ENCODE peak calls at places on chromosomes 16 and 17, in six cellular contexts. F is GM23248; V is fibroblast of lung; N is IMR-90; M is CD8-positive, alpha-beta T cell; L is heart left ventricle. G is an unnamed sample.

GRCh38 chr17:44785921-44786320 is 27.1 kb downstream of the ADAM11 start:
- DNase-seq in M (no peak), F (no peak), V (no peak), L (no peak), N (no peak), G (no peak)

GRCh38 chr17:68101992-68102758 is 66.6 kb downstream of the KPNA2 start:
- DNase-seq in L (no peak), N (no peak), F (peak; percentile 30), V (no peak), M (peak; percentile 46), G (no peak)

GRCh38 chr16:23694707-23695373 is 16.2 kb downstream of the PLK1 start:
- DNase-seq in F (peak; percentile 44), M (no peak), N (peak; percentile 38), V (peak; percentile 68), L (no peak), G (no peak)

GRCh38 chr17:45046536-45047125 is 4.8 kb downstream of the DCAKD start:
- DNase-seq in F (peak; percentile 77), V (peak; percentile 39), N (peak; percentile 51), L (no peak), M (no peak), G (no peak)

GRCh38 chr16:68436581-68436980 is 11.7 kb downstream of the SMPD3 start:
- DNase-seq in V (no peak), N (no peak), M (no peak), L (no peak), F (no peak), G (no peak)

GRCh38 chr17:78557598-78558039 is 19.6 kb downstream of the DNAH17 start:
- DNase-seq in F (peak; percentile 92), M (no peak), N (peak; percentile 60), L (no peak), V (peak; percentile 78), G (no peak)

GRCh38 chr16:30521873-30522641 is 4.3 kb downstream of the ZNF768 start:
- DNase-seq in M (no peak), F (no peak), N (no peak), L (no peak), V (no peak), G (no peak)

GRCh38 chr16:46496701-46497100 is 124.5 kb downstream of the SHCBP1 start:
- DNase-seq in F (no peak), L (no peak), V (no peak), N (no peak), M (no peak), G (no peak)

GRCh38 chr16:2471016-2471652 is at the start of gene NTN3:
- DNase-seq in F (peak; percentile 58), V (no peak), M (no peak), L (peak; percentile 65), N (no peak), G (no peak)

GRCh38 chr16:22161999-22162657 is at the start of gene SDR42E2:
- DNase-seq in F (no peak), L (no peak), V (no peak), M (peak; percentile 35), N (no peak), G (no peak)

GRCh38 chr16:71520550-71520949 is 5.7 kb upstream of the CHST4 start:
- DNase-seq in F (no peak), N (no peak), M (no peak), L (no peak), V (no peak), G (no peak)

GRCh38 chr16:71214771-71215381 is 15.6 kb downstream of the HYDIN start:
- DNase-seq in V (no peak), F (no peak), M (no peak), L (no peak), N (no peak), G (no peak)

GRCh38 chr16:56408379-56409098 is 16.8 kb downstream of the AMFR start:
- DNase-seq in F (no peak), N (no peak), V (no peak), L (no peak), M (no peak), G (no peak)

GRCh38 chr17:488993-489757 is 136.6 kb upstream of the RPH3AL start:
- DNase-seq in F (peak; percentile 43), L (no peak), N (peak; percentile 20), V (peak; percentile 75), M (peak; percentile 40), G (no peak)

GRCh38 chr17:67531291-67531690 is 154.2 kb downstream of the PITPNC1 start:
- DNase-seq in M (no peak), F (no peak), V (peak; percentile 19), N (no peak), L (no peak), G (no peak)

GRCh38 chr17:52170963-52171572 is 12.6 kb upstream of the CA10 start:
- DNase-seq in M (no peak), L (no peak), V (no peak), N (no peak), F (peak; percentile 19), G (no peak)

GRCh38 chr17:81183807-81184206 is 17.8 kb upstream of the AATK start:
- DNase-seq in M (no peak), L (no peak), N (no peak), V (no peak), F (no peak), G (no peak)

GRCh38 chr16:67000384-67001158 is 12.2 kb downstream of the CES4A start:
- DNase-seq in M (peak; percentile 50), F (peak; percentile 52), L (peak; percentile 77), N (no peak), V (peak; percentile 18), G (peak; percentile 78)

DNA sequence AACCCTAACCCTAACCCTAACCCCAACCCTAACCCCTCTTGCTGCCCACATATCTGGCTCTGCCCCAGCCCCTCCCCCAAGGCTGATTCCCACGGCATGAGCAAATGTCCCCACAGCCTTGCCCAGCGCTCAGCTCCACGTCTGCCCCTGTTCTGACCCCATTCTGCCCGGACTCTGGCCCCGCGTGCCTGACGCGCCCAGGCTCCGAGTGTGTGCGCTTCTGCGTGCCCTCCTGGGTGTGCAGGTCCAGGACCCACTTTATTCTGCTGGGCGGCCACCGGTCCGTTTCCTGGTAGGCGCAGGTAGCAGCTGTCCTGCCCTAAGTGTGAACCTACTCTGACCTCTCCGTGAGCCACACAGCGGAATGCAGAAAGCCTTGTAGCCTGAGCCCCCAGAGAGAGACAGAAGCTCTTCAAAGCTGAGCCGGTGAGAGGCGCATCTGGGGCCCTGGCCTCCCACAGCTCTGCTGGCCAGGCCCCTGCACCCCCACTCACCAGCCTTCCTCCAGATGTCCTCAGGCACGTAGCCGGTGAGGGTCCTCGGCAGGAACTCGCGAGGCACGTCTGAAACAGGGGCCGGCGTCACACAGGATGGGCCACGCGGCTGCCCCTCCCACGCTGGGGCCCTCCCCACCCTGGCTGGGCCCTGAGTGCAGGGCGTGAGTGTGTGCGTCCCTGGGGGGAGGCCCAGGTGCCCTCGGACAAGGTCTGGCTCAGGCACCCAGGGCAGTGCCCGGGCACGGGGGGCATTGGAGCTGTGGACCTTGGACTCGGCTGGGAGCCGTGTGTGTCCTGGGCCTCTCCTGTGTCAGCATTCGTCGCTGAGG is 14.0 kb upstream of the PABPN1L start:
- DNase-seq in L (no peak), V (no peak), M (no peak), F (no peak), N (no peak), G (no peak)
- H3K27ac ChIP-seq in L (no peak overlapping the region), V (no peak overlapping the region), M (no peak overlapping the region), F (no peak overlapping the region), N (no peak overlapping the region), G (no peak overlapping the region)

DNA sequence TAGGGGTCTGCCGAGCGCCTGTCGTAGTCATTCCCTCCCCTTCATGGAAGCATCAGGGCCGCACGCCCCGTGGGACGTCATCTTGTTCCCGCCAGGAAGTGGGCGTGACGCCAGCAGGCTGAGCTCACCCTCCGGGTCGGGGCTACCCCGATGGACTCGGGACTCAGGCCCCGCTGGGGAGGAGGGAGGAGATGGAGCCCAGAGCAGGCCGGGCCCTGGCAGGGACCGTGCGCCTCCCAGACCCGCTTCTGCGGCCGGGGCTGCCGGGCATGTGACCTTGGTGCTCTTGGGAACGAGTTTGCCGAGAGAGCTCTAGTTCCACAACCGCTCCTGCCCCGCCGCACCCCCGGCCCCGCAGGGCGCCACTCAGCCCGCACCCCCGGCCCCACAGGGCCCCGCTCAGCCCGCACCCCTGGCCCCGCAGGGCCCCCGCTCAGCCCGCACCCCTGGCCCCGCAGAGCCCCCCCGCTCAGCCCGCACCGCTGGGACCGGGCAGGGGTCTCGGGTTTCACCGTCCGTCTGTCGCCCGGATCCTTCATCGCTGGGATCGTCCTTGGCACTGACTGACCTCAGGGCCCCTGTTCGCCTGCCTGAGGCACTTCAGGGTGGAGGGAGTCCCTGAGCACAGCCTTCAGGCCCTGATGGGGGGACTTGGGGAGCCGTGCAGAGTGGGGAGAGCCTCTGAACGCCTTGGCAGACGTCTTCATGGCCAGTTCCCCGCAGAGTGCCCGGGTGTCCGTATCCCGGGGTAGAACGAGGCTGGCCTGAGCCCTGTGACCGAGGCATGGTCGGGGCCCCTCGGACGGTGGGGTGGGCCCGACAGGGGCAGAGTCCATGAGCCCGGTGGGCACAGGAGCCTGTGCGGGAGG is 5.8 kb downstream of the CACNA1H start:
- DNase-seq in F (peak; percentile 41), L (peak; percentile 90), N (peak; percentile 47), M (no peak), V (peak; percentile 38), G (no peak)
- H3K4me1 ChIP-seq in F (no peaks in the 10 kb centered on the region), L (peaks cover 18% of the 10 kb centered on the region), N (peaks cover 20% of the 10 kb centered on the region), M (peaks cover 6% of the 10 kb centered on the region), V (peaks cover 4% of the 10 kb centered on the region), G (peaks cover 37% of the 10 kb centered on the region)

GRCh38 chr16:84498859-84499620 is 5.4 kb downstream of the MEAK7 start:
- DNase-seq in F (no peak), L (no peak), N (no peak), V (no peak), M (no peak), G (no peak)
- H3K36me3 ChIP-seq in F (peaks cover 52% of the 10 kb centered on the region), L (peaks cover 47% of the 10 kb centered on the region), N (peaks cover 49% of the 10 kb centered on the region), V (peaks cover 19% of the 10 kb centered on the region), M (peaks cover 7% of the 10 kb centered on the region), G (peaks cover 27% of the 10 kb centered on the region)

GRCh38 chr17:42373896-42374295 is 14.3 kb downstream of the STAT3 start:
- DNase-seq in F (no peak), M (no peak), N (no peak), L (no peak), V (no peak), G (no peak)

GRCh38 chr17:42381898-42382297 is 6.3 kb downstream of the STAT3 start:
- DNase-seq in F (no peak), L (no peak), N (no peak), V (no peak), M (no peak), G (no peak)

GRCh38 chr17:42380935-42381334 is 7.3 kb downstream of the STAT3 start:
- DNase-seq in F (no peak), V (no peak), N (no peak), L (no peak), M (no peak), G (no peak)

DNA sequence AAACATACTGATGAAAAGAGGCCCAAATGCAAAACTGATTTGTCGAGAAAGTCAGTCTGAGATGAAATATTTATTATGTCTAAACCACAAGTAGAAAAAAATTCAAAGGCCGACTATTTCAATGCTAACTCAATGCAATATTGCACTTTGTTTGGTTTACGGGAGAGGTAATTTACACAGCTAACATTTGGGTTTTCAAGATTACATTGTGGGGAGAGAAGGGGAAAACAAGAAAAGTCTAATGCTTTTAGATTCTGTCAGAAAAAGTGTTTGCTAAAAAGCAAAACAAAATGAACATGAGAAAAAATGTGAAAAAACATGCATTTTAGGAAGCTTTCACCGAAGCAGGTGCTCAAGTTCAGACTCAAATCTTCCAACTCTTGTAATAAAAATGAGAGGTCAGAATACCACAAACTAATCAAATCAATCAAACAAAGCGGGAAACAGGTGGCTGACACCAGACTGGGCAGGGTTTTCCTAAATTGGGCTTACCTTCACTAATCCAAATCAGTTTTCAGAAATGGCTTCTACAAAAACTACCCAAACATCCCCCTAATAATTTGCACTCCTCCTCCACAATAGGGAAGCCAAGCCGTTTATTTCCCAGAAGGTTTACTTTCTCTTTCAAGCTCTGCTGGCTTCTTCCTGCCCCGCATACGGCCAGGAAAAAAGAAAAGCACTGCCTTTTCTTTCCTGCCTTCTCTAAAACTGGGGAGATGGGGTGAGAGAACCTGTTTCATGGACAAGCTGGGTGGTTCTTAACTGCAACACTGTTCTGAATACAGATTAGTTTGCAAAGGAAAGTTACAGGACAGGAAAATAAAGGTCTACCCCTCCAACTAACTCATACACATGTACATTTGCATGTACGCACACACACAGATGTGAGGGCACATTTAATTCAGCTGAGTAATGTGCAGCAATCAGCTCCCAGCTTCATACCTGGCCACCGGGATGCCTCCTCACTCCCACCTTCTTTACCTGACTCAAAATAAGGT is 9.3 kb downstream of the STAT3 start:
- DNase-seq in L (no peak), V (peak; percentile 42), M (no peak), F (peak; percentile 64), N (peak; percentile 34), G (no peak)
- H3K27ac ChIP-seq in L (peak overlapping the region; percentile 70), V (peak overlapping the region; percentile 61), M (no peak overlapping the region), F (peak overlapping the region; percentile 67), N (no peak overlapping the region), G (peak overlapping the region; percentile 69)

G was measured in right atrium auricular region.